ENCODE peak calls at places on chromosomes 1 and 21, in nine cellular contexts. B is colonic mucosa; L is heart left ventricle; A is stomach; M is heart right ventricle; J is left ventricle myocardium inferior; K is CD4-positive, alpha-beta memory T cell; I is fibroblast of lung; Z is caudate nucleus. C is an unnamed sample.

GRCh38 chr1:155890251-155890650 is 20.9 kb downstream of the RIT1 start:
- DNase-seq in I (no peak), J (no peak), M (no peak), B (no peak), Z (no peak), K (no peak), A (no peak), L (no peak), C (no peak)

GRCh38 chr1:155910621-155911121 is 478 bp downstream of the RIT1 start:
- DNase-seq in I (peak; percentile 50), K (peak; percentile 24), A (peak; percentile 32), L (no peak), J (no peak), M (no peak), Z (no peak), B (peak; percentile 29), C (peak; percentile 23)

GRCh38 chr1:179369751-179370341 is 4.1 kb downstream of the AXDND1 start:
- DNase-seq in B (peak; percentile 39), I (peak; percentile 53), K (peak; percentile 71), M (no peak), A (no peak), L (no peak), J (no peak), Z (no peak), C (peak; percentile 46)

GRCh38 chr1:58443986-58444603 is 102.4 kb downstream of the OMA1 start:
- DNase-seq in L (no peak), I (peak; percentile 21), Z (no peak), A (no peak), J (no peak), K (no peak), M (no peak), B (no peak), C (no peak)

GRCh38 chr1:36687312-36687711 is 204.6 kb upstream of the CSF3R start:
- DNase-seq in L (no peak), M (no peak), I (no peak), Z (no peak), B (no peak), J (no peak), A (no peak), K (no peak), C (no peak)

GRCh38 chr1:70008658-70009057 is 196.7 kb downstream of the LRRC40 start:
- DNase-seq in J (no peak), M (no peak), B (no peak), Z (no peak), I (no peak), A (no peak), L (no peak), K (no peak), C (no peak)

GRCh38 chr1:228734881-228735801 is at the start of gene RHOU:
- DNase-seq in L (peak; percentile 91), I (peak; percentile 45), J (peak; percentile 79), A (peak; percentile 82), K (peak; percentile 80), B (peak; percentile 76), M (peak; percentile 83), Z (peak; percentile 78), C (peak; percentile 57)

GRCh38 chr1:13911697-13912619 is 212.0 kb downstream of the PRDM2 start:
- DNase-seq in B (no peak), K (no peak), Z (no peak), J (no peak), A (no peak), L (no peak), M (no peak), I (no peak), C (no peak)

GRCh38 chr1:242140871-242141270 is 142.0 kb upstream of the MAP1LC3C start:
- DNase-seq in B (no peak), M (no peak), A (no peak), J (no peak), K (no peak), I (no peak), L (no peak), Z (no peak), C (no peak)

GRCh38 chr1:192730206-192730605 is 78.6 kb upstream of the RGS2 start:
- DNase-seq in K (no peak), M (no peak), L (no peak), B (no peak), J (no peak), I (no peak), A (no peak), Z (no peak), C (no peak)

GRCh38 chr1:154198756-154199562 is 7.1 kb upstream of the TPM3 start:
- DNase-seq in A (no peak), M (no peak), K (peak; percentile 62), I (peak; percentile 61), J (no peak), B (peak; percentile 40), Z (no peak), L (no peak), C (peak; percentile 43)

GRCh38 chr1:43312212-43312623 is 11.4 kb downstream of the TIE1 start:
- DNase-seq in A (no peak), M (no peak), B (no peak), L (no peak), Z (no peak), K (no peak), I (no peak), J (no peak), C (no peak)

GRCh38 chr21:44710756-44711326 is 531 bp downstream of the TSPEAR start:
- DNase-seq in M (no peak), Z (no peak), B (no peak), J (no peak), K (no peak), L (no peak), I (no peak), A (no peak), C (no peak)

GRCh38 chr1:905071-905749 is 18.5 kb upstream of the SAMD11 start:
- DNase-seq in M (peak; percentile 72), K (no peak), L (peak; percentile 86), Z (no peak), J (peak; percentile 74), B (peak; percentile 49), A (peak; percentile 35), I (peak; percentile 47), C (peak; percentile 82)

GRCh38 chr1:92834617-92835016 is 2.8 kb downstream of the RPL5 start:
- DNase-seq in B (no peak), M (no peak), L (no peak), K (no peak), J (no peak), I (no peak), A (no peak), Z (no peak), C (no peak)
- H3K27ac ChIP-seq in B (no peak overlapping the region), M (no peak overlapping the region), L (no peak overlapping the region), K (peak overlapping the region; percentile 93), J (no peak overlapping the region), I (no peak overlapping the region), A (no peak overlapping the region), Z (no peak overlapping the region), C (no peak overlapping the region)

DNA sequence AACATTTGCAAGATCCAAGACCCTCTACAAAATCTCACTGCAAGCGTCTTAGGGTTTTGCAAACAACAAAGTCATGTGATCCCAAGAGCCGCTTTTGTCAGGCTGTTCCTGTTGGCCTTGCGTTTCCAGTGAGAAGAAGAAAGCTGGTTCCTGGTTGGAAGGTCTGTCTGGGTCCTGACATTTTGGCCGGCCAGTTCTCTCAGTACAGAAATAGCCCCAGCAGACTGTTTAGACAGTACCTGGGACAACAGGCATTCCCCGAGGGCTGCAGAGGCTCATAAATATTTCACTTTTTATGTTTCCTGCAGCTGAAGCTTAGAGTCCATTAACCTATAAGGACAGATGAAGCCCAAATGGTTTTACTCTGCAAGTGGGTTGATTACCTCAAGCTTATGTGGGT is 8.6 kb downstream of the GPR137B start:
- DNase-seq in J (no peak), Z (no peak), L (no peak), A (no peak), K (no peak), B (peak; percentile 16), M (no peak), I (no peak), C (no peak)
- H3K27ac ChIP-seq in J (peak overlapping the region; percentile 91), Z (no peak overlapping the region), L (peak overlapping the region; percentile 90), A (no peak overlapping the region), K (no peak overlapping the region), B (no peak overlapping the region), M (no peak overlapping the region), I (no peak overlapping the region), C (no peak overlapping the region)

GRCh38 chr1:8409666-8410065 is 91.8 kb downstream of the SLC45A1 start:
- DNase-seq in A (no peak), B (no peak), J (no peak), I (no peak), Z (no peak), M (no peak), K (no peak), L (no peak), C (no peak)

GRCh38 chr1:8410791-8411190 is 92.9 kb downstream of the SLC45A1 start:
- DNase-seq in M (no peak), K (no peak), B (no peak), L (no peak), Z (no peak), J (no peak), I (no peak), A (no peak), C (no peak)

GRCh38 chr1:8408151-8408839 is 90.4 kb downstream of the SLC45A1 start:
- DNase-seq in B (peak; percentile 89), I (peak; percentile 90), K (no peak), L (no peak), M (no peak), Z (no peak), J (peak; percentile 66), A (peak; percentile 85), C (no peak)

GRCh38 chr1:8407652-8408051 is 89.7 kb downstream of the SLC45A1 start:
- DNase-seq in L (no peak), B (no peak), I (no peak), J (no peak), M (no peak), A (no peak), Z (no peak), K (peak; percentile 33), C (no peak)

GRCh38 chr1:8409107-8409506 is 91.2 kb downstream of the SLC45A1 start:
- DNase-seq in Z (no peak), A (no peak), B (no peak), K (peak; percentile 33), M (no peak), I (peak; percentile 69), L (no peak), J (no peak), C (no peak)
- H3K27ac ChIP-seq in Z (peak overlapping the region; percentile 75), A (peak overlapping the region; percentile 99), B (peak overlapping the region; percentile 88), K (peak overlapping the region; percentile 37), M (peak overlapping the region; percentile 63), I (peak overlapping the region; percentile 85), L (peak overlapping the region; percentile 91), J (peak overlapping the region; percentile 98), C (no peak overlapping the region)

GRCh38 chr1:50423670-50424000 is 392 bp upstream of the DMRTA2 start:
- DNase-seq in K (no peak), M (no peak), Z (no peak), I (no peak), L (peak; percentile 40), J (no peak), A (no peak), B (no peak), C (no peak)

GRCh38 chr1:50421768-50422674 is 1.2 kb downstream of the DMRTA2 start:
- DNase-seq in B (no peak), L (no peak), I (no peak), A (no peak), K (no peak), J (no peak), Z (no peak), M (no peak), C (no peak)

GRCh38 chr1:50421366-50421748 is 1.9 kb downstream of the DMRTA2 start:
- DNase-seq in Z (no peak), K (no peak), I (no peak), M (no peak), A (no peak), L (no peak), J (no peak), B (no peak), C (no peak)

GRCh38 chr1:50422946-50423669 is at the start of gene DMRTA2:
- DNase-seq in Z (no peak), J (no peak), I (peak; percentile 29), A (no peak), K (no peak), B (no peak), L (peak; percentile 57), M (no peak), C (no peak)

GRCh38 chr1:50422675-50422945 is 633 bp downstream of the DMRTA2 start:
- DNase-seq in M (no peak), I (no peak), Z (no peak), A (no peak), B (no peak), K (no peak), J (no peak), L (no peak), C (no peak)
- H3K27ac ChIP-seq in M (no peak overlapping the region), I (no peak overlapping the region), Z (no peak overlapping the region), A (no peak overlapping the region), B (no peak overlapping the region), K (no peak overlapping the region), J (no peak overlapping the region), L (no peak overlapping the region), C (no peak overlapping the region)

C was measured in DND-41.